ENCODE peak calls at places on chromosomes 13 and 19, in ten cellular contexts. One of them, this sample, is unnamed.

GRCh38 chr19:11551603-11552235 is 7.3 kb downstream of the ELOF1 start:
- DNase-seq in PC-9: no peak
- DNase-seq in IMR-90: no peak
- DNase-seq in GM23248: peak; percentile 50
- DNase-seq in stomach: no peak
- DNase-seq in hepatocyte: no peak
- DNase-seq in effector memory CD4-positive, alpha-beta T cell: no peak
- DNase-seq in mucosa of descending colon: no peak
- DNase-seq in breast epithelium: peak; percentile 64
- DNase-seq in A549: no peak
- DNase-seq in this sample: no peak

GRCh38 chr19:12937243-12938053 is 961 bp upstream of the CALR start:
- DNase-seq in PC-9: no peak
- DNase-seq in IMR-90: no peak
- DNase-seq in GM23248: peak; percentile 74
- DNase-seq in stomach: peak; percentile 68
- DNase-seq in hepatocyte: peak; percentile 60
- DNase-seq in effector memory CD4-positive, alpha-beta T cell: no peak
- DNase-seq in mucosa of descending colon: peak; percentile 49
- DNase-seq in breast epithelium: no peak
- DNase-seq in A549: peak; percentile 68
- DNase-seq in this sample: peak; percentile 93

GRCh38 chr19:4676955-4677731 is 7.0 kb upstream of the MYDGF start:
- DNase-seq in PC-9: no peak
- DNase-seq in IMR-90: peak; percentile 35
- DNase-seq in GM23248: peak; percentile 67
- DNase-seq in stomach: peak; percentile 56
- DNase-seq in hepatocyte: peak; percentile 53
- DNase-seq in effector memory CD4-positive, alpha-beta T cell: no peak
- DNase-seq in mucosa of descending colon: peak; percentile 37
- DNase-seq in breast epithelium: no peak
- DNase-seq in A549: peak; percentile 81
- DNase-seq in this sample: no peak

GRCh38 chr13:110216403-110217041 is 90.4 kb downstream of the COL4A1 start:
- DNase-seq in PC-9: no peak
- DNase-seq in IMR-90: peak; percentile 78
- DNase-seq in GM23248: peak; percentile 77
- DNase-seq in stomach: no peak
- DNase-seq in hepatocyte: no peak
- DNase-seq in effector memory CD4-positive, alpha-beta T cell: no peak
- DNase-seq in mucosa of descending colon: no peak
- DNase-seq in breast epithelium: no peak
- DNase-seq in A549: no peak
- DNase-seq in this sample: no peak

GRCh38 chr13:97568850-97569249 is 134.9 kb downstream of the RAP2A start:
- DNase-seq in PC-9: peak; percentile 46
- DNase-seq in IMR-90: no peak
- DNase-seq in GM23248: no peak
- DNase-seq in stomach: peak; percentile 34
- DNase-seq in hepatocyte: no peak
- DNase-seq in effector memory CD4-positive, alpha-beta T cell: no peak
- DNase-seq in mucosa of descending colon: no peak
- DNase-seq in breast epithelium: peak; percentile 21
- DNase-seq in A549: no peak
- DNase-seq in this sample: no peak

GRCh38 chr13:51154029-51154555 is 43.0 kb upstream of the C13orf42 start:
- DNase-seq in PC-9: no peak
- DNase-seq in IMR-90: peak; percentile 30
- DNase-seq in GM23248: peak; percentile 73
- DNase-seq in stomach: no peak
- DNase-seq in hepatocyte: no peak
- DNase-seq in effector memory CD4-positive, alpha-beta T cell: no peak
- DNase-seq in mucosa of descending colon: no peak
- DNase-seq in breast epithelium: no peak
- DNase-seq in A549: no peak
- DNase-seq in this sample: peak; percentile 53

GRCh38 chr19:29622191-29623070 is 16.3 kb downstream of the POP4 start:
- DNase-seq in PC-9: no peak
- DNase-seq in IMR-90: no peak
- DNase-seq in GM23248: no peak
- DNase-seq in stomach: no peak
- DNase-seq in hepatocyte: no peak
- DNase-seq in effector memory CD4-positive, alpha-beta T cell: no peak
- DNase-seq in mucosa of descending colon: no peak
- DNase-seq in breast epithelium: no peak
- DNase-seq in A549: no peak
- DNase-seq in this sample: no peak

GRCh38 chr13:28636677-28637317 is 22.1 kb upstream of the POMP start:
- DNase-seq in PC-9: peak; percentile 36
- DNase-seq in IMR-90: peak; percentile 89
- DNase-seq in GM23248: peak; percentile 86
- DNase-seq in stomach: peak; percentile 52
- DNase-seq in hepatocyte: peak; percentile 79
- DNase-seq in effector memory CD4-positive, alpha-beta T cell: peak; percentile 17
- DNase-seq in mucosa of descending colon: peak; percentile 71
- DNase-seq in breast epithelium: peak; percentile 44
- DNase-seq in A549: peak; percentile 63
- DNase-seq in this sample: no peak

GRCh38 chr13:42747399-42747873 is 33.9 kb upstream of the FAM216B start:
- DNase-seq in PC-9: peak; percentile 56
- DNase-seq in IMR-90: peak; percentile 99
- DNase-seq in GM23248: peak; percentile 97
- DNase-seq in stomach: no peak
- DNase-seq in hepatocyte: peak; percentile 28
- DNase-seq in effector memory CD4-positive, alpha-beta T cell: no peak
- DNase-seq in mucosa of descending colon: peak; percentile 14
- DNase-seq in breast epithelium: no peak
- DNase-seq in A549: peak; percentile 7
- DNase-seq in this sample: no peak

GRCh38 chr13:28658539-28658795 is 463 bp upstream of the POMP start:
- DNase-seq in PC-9: no peak
- DNase-seq in IMR-90: no peak
- DNase-seq in GM23248: no peak
- DNase-seq in stomach: no peak
- DNase-seq in hepatocyte: peak; percentile 6
- DNase-seq in effector memory CD4-positive, alpha-beta T cell: no peak
- DNase-seq in mucosa of descending colon: peak; percentile 15
- DNase-seq in breast epithelium: no peak
- DNase-seq in A549: no peak
- DNase-seq in this sample: no peak

GRCh38 chr19:23800868-23801267 is 42.2 kb upstream of the ZNF681 start:
- DNase-seq in PC-9: no peak
- DNase-seq in IMR-90: no peak
- DNase-seq in GM23248: no peak
- DNase-seq in stomach: no peak
- DNase-seq in hepatocyte: no peak
- DNase-seq in effector memory CD4-positive, alpha-beta T cell: no peak
- DNase-seq in mucosa of descending colon: no peak
- DNase-seq in breast epithelium: no peak
- DNase-seq in A549: no peak
- DNase-seq in this sample: no peak

GRCh38 chr13:23722726-23723453 is 152.7 kb downstream of the TNFRSF19 start:
- DNase-seq in PC-9: no peak
- DNase-seq in IMR-90: no peak
- DNase-seq in GM23248: no peak
- DNase-seq in stomach: no peak
- DNase-seq in hepatocyte: no peak
- DNase-seq in effector memory CD4-positive, alpha-beta T cell: no peak
- DNase-seq in mucosa of descending colon: no peak
- DNase-seq in breast epithelium: no peak
- DNase-seq in A549: no peak
- DNase-seq in this sample: no peak
- H3K4me1 ChIP-seq in PC-9: no peaks in the 10 kb centered on the region
- H3K4me1 ChIP-seq in IMR-90: peaks cover 24% of the 10 kb centered on the region
- H3K4me1 ChIP-seq in GM23248: peaks cover 25% of the 10 kb centered on the region
- H3K4me1 ChIP-seq in stomach: no peaks in the 10 kb centered on the region
- H3K4me1 ChIP-seq in hepatocyte: peaks cover 3% of the 10 kb centered on the region
- H3K4me1 ChIP-seq in effector memory CD4-positive, alpha-beta T cell: no peaks in the 10 kb centered on the region
- H3K4me1 ChIP-seq in mucosa of descending colon: no peaks in the 10 kb centered on the region
- H3K4me1 ChIP-seq in breast epithelium: no peaks in the 10 kb centered on the region
- H3K4me1 ChIP-seq in A549: peaks cover 10% of the 10 kb centered on the region
- H3K4me1 ChIP-seq in this sample: no peaks in the 10 kb centered on the region

GRCh38 chr19:43525836-43526771 is 897 bp downstream of the ETHE1 start:
- DNase-seq in PC-9: peak; percentile 26
- DNase-seq in IMR-90: peak; percentile 9
- DNase-seq in GM23248: peak; percentile 64
- DNase-seq in stomach: peak; percentile 38
- DNase-seq in hepatocyte: peak; percentile 44
- DNase-seq in effector memory CD4-positive, alpha-beta T cell: no peak
- DNase-seq in mucosa of descending colon: peak; percentile 87
- DNase-seq in breast epithelium: peak; percentile 35
- DNase-seq in A549: no peak
- DNase-seq in this sample: no peak
- H3K4me3 ChIP-seq in PC-9: peak overlapping the region; percentile 97
- H3K4me3 ChIP-seq in IMR-90: peak overlapping the region; percentile 96
- H3K4me3 ChIP-seq in GM23248: peak overlapping the region; percentile 95
- H3K4me3 ChIP-seq in stomach: peak overlapping the region; percentile 96
- H3K4me3 ChIP-seq in hepatocyte: peak overlapping the region; percentile 97
- H3K4me3 ChIP-seq in effector memory CD4-positive, alpha-beta T cell: peak overlapping the region; percentile 89
- H3K4me3 ChIP-seq in mucosa of descending colon: peak overlapping the region; percentile 92
- H3K4me3 ChIP-seq in breast epithelium: peak overlapping the region; percentile 73
- H3K4me3 ChIP-seq in A549: peak overlapping the region; percentile 90
- H3K4me3 ChIP-seq in this sample: peak overlapping the region; percentile 68

GRCh38 chr19:17088552-17088951 is 13.0 kb downstream of the MYO9B start:
- DNase-seq in PC-9: no peak
- DNase-seq in IMR-90: peak; percentile 23
- DNase-seq in GM23248: no peak
- DNase-seq in stomach: no peak
- DNase-seq in hepatocyte: no peak
- DNase-seq in effector memory CD4-positive, alpha-beta T cell: no peak
- DNase-seq in mucosa of descending colon: no peak
- DNase-seq in breast epithelium: no peak
- DNase-seq in A549: no peak
- DNase-seq in this sample: no peak

GRCh38 chr19:17090501-17091074 is 15.0 kb downstream of the MYO9B start:
- DNase-seq in PC-9: no peak
- DNase-seq in IMR-90: peak; percentile 60
- DNase-seq in GM23248: peak; percentile 29
- DNase-seq in stomach: no peak
- DNase-seq in hepatocyte: no peak
- DNase-seq in effector memory CD4-positive, alpha-beta T cell: no peak
- DNase-seq in mucosa of descending colon: no peak
- DNase-seq in breast epithelium: no peak
- DNase-seq in A549: no peak
- DNase-seq in this sample: no peak

GRCh38 chr19:17086811-17087210 is 11.2 kb downstream of the MYO9B start:
- DNase-seq in PC-9: no peak
- DNase-seq in IMR-90: peak; percentile 10
- DNase-seq in GM23248: no peak
- DNase-seq in stomach: no peak
- DNase-seq in hepatocyte: no peak
- DNase-seq in effector memory CD4-positive, alpha-beta T cell: no peak
- DNase-seq in mucosa of descending colon: no peak
- DNase-seq in breast epithelium: no peak
- DNase-seq in A549: no peak
- DNase-seq in this sample: no peak

GRCh38 chr19:17091758-17092333 is 16.3 kb downstream of the MYO9B start:
- DNase-seq in PC-9: no peak
- DNase-seq in IMR-90: no peak
- DNase-seq in GM23248: no peak
- DNase-seq in stomach: peak; percentile 43
- DNase-seq in hepatocyte: no peak
- DNase-seq in effector memory CD4-positive, alpha-beta T cell: no peak
- DNase-seq in mucosa of descending colon: peak; percentile 47
- DNase-seq in breast epithelium: no peak
- DNase-seq in A549: no peak
- DNase-seq in this sample: no peak

DNA sequence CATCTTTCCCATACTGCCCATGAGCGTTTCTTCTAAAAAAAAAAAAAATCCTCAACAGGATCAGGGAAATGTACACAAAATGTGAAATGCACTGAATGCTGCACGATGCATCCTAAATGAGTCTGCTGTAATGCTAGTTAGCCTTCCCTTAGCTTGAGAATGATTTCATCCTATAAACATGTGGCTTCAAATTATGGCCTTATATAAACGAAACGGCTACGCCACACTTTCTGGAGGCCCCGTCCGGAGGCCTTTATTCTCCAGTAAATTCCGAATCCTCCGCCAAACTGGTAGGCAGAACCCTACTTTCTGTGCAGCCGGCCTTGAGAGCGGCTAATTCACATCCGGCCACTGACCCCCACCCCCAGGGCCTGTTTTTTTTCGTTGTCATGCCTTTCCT is 13.7 kb downstream of the MYO9B start:
- DNase-seq in PC-9: no peak
- DNase-seq in IMR-90: peak; percentile 95
- DNase-seq in GM23248: peak; percentile 30
- DNase-seq in stomach: no peak
- DNase-seq in hepatocyte: peak; percentile 50
- DNase-seq in effector memory CD4-positive, alpha-beta T cell: no peak
- DNase-seq in mucosa of descending colon: no peak
- DNase-seq in breast epithelium: no peak
- DNase-seq in A549: no peak
- DNase-seq in this sample: no peak
- H3K4me1 ChIP-seq in PC-9: no peaks in the 10 kb centered on the region
- H3K4me1 ChIP-seq in IMR-90: peaks cover 30% of the 10 kb centered on the region
- H3K4me1 ChIP-seq in GM23248: peaks cover 9% of the 10 kb centered on the region
- H3K4me1 ChIP-seq in stomach: peaks cover 13% of the 10 kb centered on the region
- H3K4me1 ChIP-seq in hepatocyte: peaks cover 8% of the 10 kb centered on the region
- H3K4me1 ChIP-seq in effector memory CD4-positive, alpha-beta T cell: peaks cover 8% of the 10 kb centered on the region
- H3K4me1 ChIP-seq in mucosa of descending colon: peaks cover 5% of the 10 kb centered on the region
- H3K4me1 ChIP-seq in breast epithelium: no peaks in the 10 kb centered on the region
- H3K4me1 ChIP-seq in A549: peaks cover 13% of the 10 kb centered on the region
- H3K4me1 ChIP-seq in this sample: peaks cover 58% of the 10 kb centered on the region

GRCh38 chr13:40987606-40988280 is 31.4 kb downstream of the ELF1 start:
- DNase-seq in PC-9: no peak
- DNase-seq in IMR-90: peak; percentile 61
- DNase-seq in GM23248: peak; percentile 46
- DNase-seq in stomach: no peak
- DNase-seq in hepatocyte: no peak
- DNase-seq in effector memory CD4-positive, alpha-beta T cell: no peak
- DNase-seq in mucosa of descending colon: no peak
- DNase-seq in breast epithelium: no peak
- DNase-seq in A549: no peak
- DNase-seq in this sample: no peak

GRCh38 chr13:40984670-40985366 is 34.3 kb downstream of the ELF1 start:
- DNase-seq in PC-9: no peak
- DNase-seq in IMR-90: no peak
- DNase-seq in GM23248: peak; percentile 26
- DNase-seq in stomach: no peak
- DNase-seq in hepatocyte: no peak
- DNase-seq in effector memory CD4-positive, alpha-beta T cell: no peak
- DNase-seq in mucosa of descending colon: no peak
- DNase-seq in breast epithelium: no peak
- DNase-seq in A549: no peak
- DNase-seq in this sample: no peak

GRCh38 chr13:40983725-40984669 is 35.1 kb downstream of the ELF1 start:
- DNase-seq in PC-9: no peak
- DNase-seq in IMR-90: no peak
- DNase-seq in GM23248: no peak
- DNase-seq in stomach: no peak
- DNase-seq in hepatocyte: no peak
- DNase-seq in effector memory CD4-positive, alpha-beta T cell: no peak
- DNase-seq in mucosa of descending colon: no peak
- DNase-seq in breast epithelium: no peak
- DNase-seq in A549: no peak
- DNase-seq in this sample: no peak

GRCh38 chr13:40985596-40986327 is 33.4 kb downstream of the ELF1 start:
- DNase-seq in PC-9: no peak
- DNase-seq in IMR-90: no peak
- DNase-seq in GM23248: no peak
- DNase-seq in stomach: no peak
- DNase-seq in hepatocyte: no peak
- DNase-seq in effector memory CD4-positive, alpha-beta T cell: no peak
- DNase-seq in mucosa of descending colon: no peak
- DNase-seq in breast epithelium: no peak
- DNase-seq in A549: no peak
- DNase-seq in this sample: no peak

GRCh38 chr13:40986328-40986856 is 32.7 kb downstream of the ELF1 start:
- DNase-seq in PC-9: no peak
- DNase-seq in IMR-90: peak; percentile 76
- DNase-seq in GM23248: peak; percentile 32
- DNase-seq in stomach: no peak
- DNase-seq in hepatocyte: peak; percentile 23
- DNase-seq in effector memory CD4-positive, alpha-beta T cell: no peak
- DNase-seq in mucosa of descending colon: no peak
- DNase-seq in breast epithelium: no peak
- DNase-seq in A549: peak; percentile 19
- DNase-seq in this sample: no peak
- H3K4me3 ChIP-seq in PC-9: no peak overlapping the region
- H3K4me3 ChIP-seq in IMR-90: no peak overlapping the region
- H3K4me3 ChIP-seq in GM23248: no peak overlapping the region
- H3K4me3 ChIP-seq in stomach: no peak overlapping the region
- H3K4me3 ChIP-seq in hepatocyte: no peak overlapping the region
- H3K4me3 ChIP-seq in effector memory CD4-positive, alpha-beta T cell: peak overlapping the region; percentile 16
- H3K4me3 ChIP-seq in mucosa of descending colon: no peak overlapping the region
- H3K4me3 ChIP-seq in breast epithelium: no peak overlapping the region
- H3K4me3 ChIP-seq in A549: no peak overlapping the region
- H3K4me3 ChIP-seq in this sample: no peak overlapping the region

This sample was measured in esophagus muscularis mucosa.